ENCODE peak calls at places on chromosomes 12 and 14, in five cellular contexts. U is gastroesophageal sphincter; W is HCT116; V is sciatic nerve; M is naive thymus-derived CD4-positive, alpha-beta T cell. H is an unnamed sample.
A peak's percentile ranks its signal among the peaks of the same experiment; 100 is the strongest.

GRCh38 chr14:54381821-54382220 is 15.0 kb upstream of the CDKN3 start:
- ATAC-seq in U (no peak), W (no peak), V (no peak), M (no peak), H (no peak)

GRCh38 chr14:58574623-58575022 is 63.1 kb upstream of the DACT1 start:
- ATAC-seq in U (no peak), W (peak; percentile 74), V (no peak), M (no peak), H (no peak)

GRCh38 chr12:106010746-106011145 is 128.0 kb downstream of the NUAK1 start:
- ATAC-seq in U (no peak), W (no peak), V (no peak), M (no peak), H (no peak)

GRCh38 chr14:105059917-105060565 is 5.2 kb downstream of the GPR132 start:
- ATAC-seq in U (no peak), W (no peak), V (no peak), M (no peak), H (no peak)

GRCh38 chr14:68786491-68787234 is 6.2 kb downstream of the ZFP36L1 start:
- ATAC-seq in U (peak; percentile 10), W (peak; percentile 30), V (peak; percentile 19), M (no peak), H (peak; percentile 18)

GRCh38 chr12:33116284-33116683 is 219.7 kb upstream of the PKP2 start:
- ATAC-seq in U (no peak), W (no peak), V (no peak), M (no peak), H (no peak)

GRCh38 chr12:128956755-128957154 is 103.5 kb downstream of the GLT1D1 start:
- ATAC-seq in U (no peak), W (no peak), V (no peak), M (no peak), H (no peak)

GRCh38 chr12:17203497-17203896 is 597.5 kb upstream of the LMO3 start:
- ATAC-seq in U (no peak), W (no peak), V (peak; percentile 22), M (no peak), H (no peak)

GRCh38 chr14:98940693-98941437 is 331.1 kb downstream of the BCL11B start:
- ATAC-seq in U (no peak), W (no peak), V (no peak), M (no peak), H (no peak)

GRCh38 chr14:32384464-32384863 is 55.4 kb downstream of the AKAP6 start:
- ATAC-seq in U (no peak), W (no peak), V (no peak), M (no peak), H (peak; percentile 92)

GRCh38 chr12:7994731-7995205 is 37.7 kb upstream of the FOXJ2 start:
- ATAC-seq in U (peak; percentile 57), W (peak; percentile 56), V (peak; percentile 67), M (no peak), H (peak; percentile 9)

GRCh38 chr12:100332852-100333251 is 24.0 kb upstream of the SLC17A8 start:
- ATAC-seq in U (no peak), W (no peak), V (no peak), M (no peak), H (no peak)

GRCh38 chr14:64775081-64775777 is 71.0 kb downstream of the PLEKHG3 start:
- ATAC-seq in U (no peak), W (no peak), V (no peak), M (no peak), H (no peak)

GRCh38 chr14:56143025-56143424 is 24.8 kb downstream of the PELI2 start:
- ATAC-seq in U (no peak), W (no peak), V (no peak), M (no peak), H (no peak)

GRCh38 chr14:74638970-74639369 is 26.9 kb upstream of the LTBP2 start:
- ATAC-seq in U (peak; percentile 83), W (no peak), V (peak; percentile 80), M (no peak), H (no peak)

GRCh38 chr12:93603762-93604161 is 31.3 kb downstream of the SOCS2 start:
- ATAC-seq in U (no peak), W (no peak), V (no peak), M (no peak), H (no peak)

GRCh38 chr12:89918172-89918880 is 209.7 kb upstream of the ATP2B1 start:
- ATAC-seq in U (no peak), W (no peak), V (no peak), M (no peak), H (no peak)

H was measured in esophagus mucosa.